ENCODE peak calls at places on chromosomes 13 and 19, in four cellular contexts. I, R, X and W are unnamed samples.

GRCh38 chr19:1811942-1812425 is at the start of gene ATP8B3:
- DNase-seq in I (no peak), R (no peak), X (no peak), W (no peak)

GRCh38 chr13:26062853-26063444 is 11.1 kb upstream of the SHISA2 start:
- DNase-seq in X (peak; percentile 48), R (no peak), I (peak; percentile 33), W (peak; percentile 73)

GRCh38 chr13:42548731-42549554 is 25.0 kb upstream of the TNFSF11 start:
- DNase-seq in I (no peak), X (no peak), R (no peak), W (peak; percentile 18)

GRCh38 chr13:90686438-90686837 is 661.0 kb upstream of the MIR17HG start:
- DNase-seq in I (peak; percentile 65), R (no peak), X (no peak), W (peak; percentile 79)

GRCh38 chr19:17739121-17739875 is 12.0 kb upstream of the FCHO1 start:
- DNase-seq in I (no peak), X (no peak), R (no peak), W (no peak)

GRCh38 chr19:45100797-45101196 is 7.8 kb downstream of the PPP1R37 start:
- DNase-seq in X (no peak), I (peak; percentile 69), R (no peak), W (no peak)

GRCh38 chr19:51417107-51417806 is at the start of gene SIGLEC10:
- DNase-seq in X (no peak), R (peak; percentile 36), I (no peak), W (peak; percentile 19)

GRCh38 chr19:52889076-52889475 is 8.4 kb downstream of the ZNF320 start:
- DNase-seq in I (no peak), R (no peak), X (no peak), W (no peak)

GRCh38 chr13:113076681-113077401 is 28.8 kb upstream of the F7 start:
- DNase-seq in I (no peak), X (no peak), R (no peak), W (no peak)

GRCh38 chr13:33235564-33235963 is 50.0 kb downstream of the STARD13 start:
- DNase-seq in I (no peak), X (no peak), R (no peak), W (peak; percentile 55)